ENCODE peak calls at places on chromosomes 7 and 10, in five cellular contexts. C is nephron progenitor cell, N is epithelial cell of esophagus, X is neural crest cell, L is Caki2. Q is an unnamed sample.

GRCh38 chr10:78177431-78178185 is 143.9 kb downstream of the RPS24 start:
- DNase-seq in C (no peak), N (no peak), X (peak), L (no peak), Q (no peak)

GRCh38 chr10:60576130-60577069 is 186.7 kb upstream of the ANK3 start:
- DNase-seq in C (no peak), N (no peak), X (no peak), L (no peak), Q (no peak)

GRCh38 chr10:95909591-95909990 is 1.8 kb downstream of the CC2D2B start:
- DNase-seq in C (no peak), N (no peak), X (no peak), L (no peak), Q (no peak)

GRCh38 chr7:6589151-6589828 is 531 bp upstream of the INTS15 start:
- DNase-seq in C (no peak), N (no peak), X (no peak), L (peak), Q (no peak)

GRCh38 chr7:107785926-107786325 is 17.1 kb downstream of the SLC26A3 start:
- DNase-seq in C (no peak), N (no peak), X (no peak), L (no peak), Q (no peak)

GRCh38 chr10:46283217-46283944 is 3.4 kb upstream of the ANTXRL start:
- DNase-seq in C (no peak), N (no peak), X (no peak), L (no peak), Q (no peak)

GRCh38 chr10:120732643-120733313 is 118.4 kb upstream of the WDR11 start:
- DNase-seq in C (no peak), N (peak), X (no peak), L (no peak), Q (no peak)

GRCh38 chr7:156777364-156778069 is 115.5 kb downstream of the LMBR1 start:
- DNase-seq in C (no peak), N (peak), X (no peak), L (no peak), Q (no peak)